ENCODE peak calls at places on chromosomes 4 and X, in eight cellular contexts. D is iris pigment epithelial cell; H is activated CD4-positive, alpha-beta memory T cell treated with anti-CD3 and anti-CD28 coated beads, Interleukin-2, amount 10 ng/mL, durations not matched to agents 7 days and 5 days; P is astrocyte of the hippocampus; W is WTC11; Z is cerebellar cortex; G is NCI-H774; O is stimulated activated CD4-positive, alpha-beta T cell treated with anti-CD3 and anti-CD28 coated beads, Interleukin-15, amount 100 ng/mL, for 1 hour. V is an unnamed sample.
A peak's percentile ranks its signal among the peaks of the same experiment; 100 is the strongest.

GRCh38 chrX:15877380-15877779 is 22.8 kb upstream of the AP1S2 start:
- DNase-seq in P (peak; percentile 63), H (no peak), G (no peak), O (no peak), W (no peak), D (peak; percentile 36), Z (no peak), V (no peak)

GRCh38 chr4:41212221-41213203 is 1.8 kb downstream of the APBB2 start:
- DNase-seq in Z (peak; percentile 43), W (peak; percentile 30), H (no peak), O (no peak), D (peak; percentile 88), P (peak; percentile 77), G (peak; percentile 22), V (no peak)

GRCh38 chrX:40099046-40099968 is 1.5 kb upstream of the BCOR start:
- DNase-seq in Z (no peak), D (peak; percentile 31), G (peak; percentile 56), P (peak; percentile 31), O (peak; percentile 28), H (peak; percentile 71), W (peak; percentile 64), V (no peak)

GRCh38 chr4:188428935-188429334 is 289.7 kb downstream of the TRIML1 start:
- DNase-seq in P (peak; percentile 29), G (no peak), W (peak; percentile 31), Z (no peak), O (no peak), H (no peak), D (no peak), V (no peak)

GRCh38 chr4:37383579-37384229 is 139.2 kb downstream of the NWD2 start:
- DNase-seq in W (no peak), P (peak; percentile 56), Z (peak; percentile 25), D (peak; percentile 15), H (no peak), G (peak; percentile 36), O (no peak), V (no peak)

GRCh38 chrX:17374619-17375360 is at the start of gene NHS:
- DNase-seq in Z (peak; percentile 31), D (peak; percentile 42), W (peak; percentile 76), G (peak; percentile 46), P (peak; percentile 90), O (no peak), H (no peak), V (no peak)

GRCh38 chrX:23012162-23012561 is 12.4 kb downstream of the DDX53 start:
- DNase-seq in W (no peak), D (no peak), O (no peak), P (no peak), H (no peak), Z (no peak), G (no peak), V (no peak)

GRCh38 chrX:36431819-36432218 is 512.3 kb downstream of the CFAP47 start:
- DNase-seq in Z (no peak), O (no peak), P (peak; percentile 20), W (no peak), D (peak; percentile 51), H (no peak), G (no peak), V (no peak)

GRCh38 chr4:165085946-165086345 is 26.7 kb downstream of the TMEM192 start:
- DNase-seq in H (no peak), G (no peak), Z (no peak), P (no peak), W (no peak), D (peak; percentile 55), O (no peak), V (no peak)

GRCh38 chr4:69095301-69095731 is 958 bp upstream of the UGT2B7 start:
- DNase-seq in W (no peak), Z (no peak), D (peak; percentile 89), H (no peak), P (peak; percentile 56), G (no peak), O (no peak), V (no peak)

GRCh38 chrX:112731793-112732192 is 52.1 kb upstream of the LHFPL1 start:
- DNase-seq in W (no peak), Z (no peak), O (no peak), H (no peak), G (no peak), P (no peak), D (peak; percentile 2), V (no peak)

GRCh38 chrX:21838937-21839333 is 482 bp upstream of the MBTPS2 start:
- DNase-seq in H (no peak), P (peak; percentile 13), W (no peak), G (peak; percentile 28), O (no peak), Z (no peak), D (peak; percentile 32), V (no peak)

GRCh38 chr4:40672528-40673522 is 43.2 kb upstream of the RBM47 start:
- DNase-seq in G (no peak), P (peak; percentile 97), W (peak; percentile 26), Z (peak; percentile 81), D (peak; percentile 100), O (no peak), H (peak; percentile 70), V (peak; percentile 78)

GRCh38 chrX:27565992-27566391 is 24.2 kb upstream of the DCAF8L2 start:
- DNase-seq in W (no peak), O (no peak), H (no peak), Z (no peak), D (peak; percentile 64), G (no peak), P (peak; percentile 37), V (no peak)

GRCh38 chrX:65451663-65452062 is 82.9 kb downstream of the LAS1L start:
- DNase-seq in H (no peak), G (no peak), W (no peak), Z (peak; percentile 0), P (peak; percentile 27), O (no peak), D (peak; percentile 52), V (peak; percentile 13)

V was measured in central memory CD4-positive, alpha-beta T cell.